ENCODE peak calls at places on chromosomes 13 and 19, in four cellular contexts. T is Peyer's patch, X is upper lobe of right lung, O is ELR. I is an unnamed sample.

GRCh38 chr19:42075364-42075615 is 676 bp upstream of the ZNF574 start:
- DNase-seq in T (no peak), X (no peak), O (no peak), I (no peak)

GRCh38 chr19:36213793-36214387 is 575 bp downstream of the ZNF565 start:
- DNase-seq in T (no peak), X (no peak), O (peak), I (no peak)

GRCh38 chr19:38163419-38164290 is 60.4 kb downstream of the DPF1 start:
- DNase-seq in T (no peak), X (no peak), O (no peak), I (no peak)

GRCh38 chr19:1833540-1833939 is 14.7 kb downstream of the REXO1 start:
- DNase-seq in T (no peak), X (no peak), O (no peak), I (no peak)

GRCh38 chr19:31135841-31136240 is 213.4 kb downstream of the TSHZ3 start:
- DNase-seq in T (no peak), X (no peak), O (peak), I (no peak)

GRCh38 chr19:50501568-50502475 is 9.2 kb downstream of the JOSD2 start:
- DNase-seq in T (no peak), X (no peak), O (no peak), I (no peak)

GRCh38 chr19:50505856-50506611 is 5.0 kb downstream of the JOSD2 start:
- DNase-seq in T (no peak), X (peak), O (no peak), I (no peak)

GRCh38 chr13:27016871-27017270 is 154.7 kb downstream of the USP12 start:
- DNase-seq in T (peak), X (no peak), O (no peak), I (peak)

GRCh38 chr13:27960362-27961226 is 8.5 kb downstream of the CDX2 start:
- DNase-seq in T (peak), X (peak), O (no peak), I (peak)

GRCh38 chr19:30664358-30665058 is 292.3 kb downstream of the ZNF536 start:
- DNase-seq in T (peak), X (no peak), O (peak), I (peak)

GRCh38 chr13:105462098-105462497 is 1073.4 kb downstream of the EFNB2 start:
- DNase-seq in T (no peak), X (no peak), O (no peak), I (no peak)

GRCh38 chr19:20103091-20103501 is 25.3 kb downstream of the ZNF90 start:
- DNase-seq in T (no peak), X (no peak), O (no peak), I (no peak)

GRCh38 chr19:12364391-12365093 is 941 bp downstream of the ZNF442 start:
- DNase-seq in T (no peak), X (peak), O (peak), I (no peak)